ENCODE peak calls at places on chromosomes 5 and 9, in six cellular contexts. Z is HepG2, B is PC-3, S is astrocyte, R is GM23248, U is neural progenitor cell. N is an unnamed sample.
A peak's percentile ranks its signal among the peaks of the same experiment; 100 is the strongest.

GRCh38 chr5:54643679-54644078 is 126.1 kb downstream of the SNX18 start:
- DNase-seq in U (no peak), B (peak; percentile 79), Z (no peak), S (peak; percentile 84), R (peak; percentile 95), N (peak; percentile 95)

GRCh38 chr5:37663538-37663937 is 176.3 kb downstream of the GDNF start:
- DNase-seq in B (no peak), Z (no peak), R (no peak), S (no peak), U (peak; percentile 17), N (no peak)

GRCh38 chr9:123283455-123283854 is 15.1 kb upstream of the STRBP start:
- DNase-seq in U (no peak), Z (no peak), B (no peak), R (no peak), S (no peak), N (no peak)

GRCh38 chr9:19149230-19149629 is 21.9 kb upstream of the PLIN2 start:
- DNase-seq in Z (no peak), R (peak; percentile 62), S (peak; percentile 77), U (no peak), B (no peak), N (no peak)

GRCh38 chr5:77725646-77726045 is 50.5 kb downstream of the TBCA start:
- DNase-seq in B (no peak), Z (no peak), S (no peak), R (no peak), U (no peak), N (no peak)

GRCh38 chr5:59798862-59799667 is 94.5 kb downstream of the PDE4D start:
- DNase-seq in B (peak; percentile 83), U (no peak), Z (no peak), R (peak; percentile 36), S (peak; percentile 34), N (peak; percentile 69)

GRCh38 chr9:86695904-86696424 is 251.3 kb downstream of the GAS1 start:
- DNase-seq in B (no peak), R (peak; percentile 58), S (peak; percentile 23), Z (no peak), U (no peak), N (peak; percentile 26)

GRCh38 chr9:126304207-126304945 is 22.3 kb upstream of the MVB12B start:
- DNase-seq in Z (peak; percentile 25), R (no peak), U (no peak), S (no peak), B (no peak), N (no peak)

GRCh38 chr9:83024501-83025125 is 38.3 kb downstream of the RASEF start:
- DNase-seq in U (no peak), Z (no peak), R (no peak), S (peak; percentile 39), B (no peak), N (no peak)

GRCh38 chr9:95649801-95650213 is 133.0 kb upstream of the PTCH1 start:
- DNase-seq in B (no peak), U (no peak), S (peak; percentile 37), Z (no peak), R (peak; percentile 50), N (no peak)

GRCh38 chr5:69491027-69491426 is 1.6 kb upstream of the OCLN start:
- DNase-seq in S (no peak), Z (no peak), R (no peak), U (no peak), B (no peak), N (no peak)

GRCh38 chr9:117304613-117305012 is 110.2 kb downstream of the ASTN2 start:
- DNase-seq in R (no peak), B (no peak), U (no peak), S (no peak), Z (no peak), N (no peak)

GRCh38 chr5:1253456-1254105 is 28.4 kb downstream of the SLC6A18 start:
- DNase-seq in B (no peak), U (no peak), S (no peak), R (no peak), Z (no peak), N (no peak)

GRCh38 chr5:1251678-1252580 is 26.7 kb downstream of the SLC6A18 start:
- DNase-seq in R (no peak), Z (no peak), S (no peak), B (no peak), U (no peak), N (no peak)

GRCh38 chr5:1255081-1255561 is 29.9 kb downstream of the SLC6A18 start:
- DNase-seq in Z (no peak), U (no peak), R (no peak), S (no peak), B (no peak), N (no peak)

GRCh38 chr5:1252681-1253080 is 27.5 kb downstream of the SLC6A18 start:
- DNase-seq in Z (no peak), U (no peak), R (no peak), S (no peak), B (no peak), N (no peak)

GRCh38 chr5:1254196-1254595 is 29.0 kb downstream of the SLC6A18 start:
- DNase-seq in S (no peak), U (no peak), Z (no peak), R (no peak), B (no peak), N (no peak)
- H3K4me3 ChIP-seq in S (no peak overlapping the region), U (no peak overlapping the region), Z (no peak overlapping the region), R (no peak overlapping the region), B (no peak overlapping the region), N (no peak overlapping the region)

DNA sequence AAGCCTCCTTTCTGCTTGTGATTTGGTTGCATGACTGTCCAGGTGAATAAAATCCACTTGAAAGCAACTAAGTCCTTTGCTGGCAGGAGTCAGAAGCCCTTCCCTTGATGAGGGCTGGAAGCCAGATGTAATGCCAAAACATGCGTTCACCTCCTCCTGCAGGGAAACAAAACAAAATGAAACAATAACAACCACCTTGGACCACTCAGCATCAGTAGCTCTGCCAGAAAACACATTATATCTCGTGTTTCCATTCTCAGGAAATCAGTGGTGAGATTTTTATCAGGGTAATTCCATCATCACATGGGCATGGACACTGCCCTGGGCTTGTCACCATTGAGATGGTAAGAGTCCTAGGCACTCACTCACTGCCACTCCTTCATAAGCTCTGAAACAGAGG is 350.3 kb upstream of the ACTBL2 start:
- DNase-seq in S (no peak), U (no peak), B (no peak), R (no peak), Z (no peak), N (peak; percentile 86)
- H3K79me2 ChIP-seq in S (no peaks in the 10 kb centered on the region), U (no peaks in the 10 kb centered on the region), B (no peaks in the 10 kb centered on the region), R (no peaks in the 10 kb centered on the region), Z (no peaks in the 10 kb centered on the region), N (no peaks in the 10 kb centered on the region)

GRCh38 chr5:112737472-112738179 is at the start of gene APC:
- DNase-seq in U (peak; percentile 94), S (peak; percentile 86), Z (peak; percentile 54), B (no peak), R (peak; percentile 98), N (peak; percentile 81)

GRCh38 chr5:112743631-112744030 is 5.9 kb downstream of the APC start:
- DNase-seq in U (no peak), S (no peak), R (no peak), Z (no peak), B (no peak), N (no peak)

GRCh38 chr5:112738180-112738560 is 485 bp downstream of the APC start:
- DNase-seq in S (no peak), R (peak; percentile 57), B (no peak), Z (no peak), U (peak; percentile 36), N (no peak)

GRCh38 chr5:112737088-112737471 is 605 bp upstream of the APC start:
- DNase-seq in U (peak; percentile 9), Z (no peak), S (no peak), B (no peak), R (no peak), N (no peak)

DNA sequence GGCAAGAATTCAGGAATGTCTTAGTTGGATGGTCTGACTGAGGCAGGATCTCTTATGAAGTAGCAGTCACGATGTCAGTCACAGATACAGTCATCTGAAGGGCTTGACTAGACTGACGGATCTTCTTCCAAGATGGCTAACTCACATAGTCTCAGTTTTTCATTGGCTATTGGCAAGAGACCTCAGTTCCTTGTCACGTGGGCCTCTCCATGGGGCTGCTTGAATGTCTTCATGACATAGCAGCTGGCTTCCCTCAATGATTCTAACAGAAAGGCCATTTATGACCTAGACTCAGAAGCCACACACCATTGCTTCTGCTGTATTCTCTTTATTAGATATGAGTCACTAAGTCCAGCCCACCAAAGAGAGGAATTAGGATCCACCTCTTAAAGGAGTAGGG is 4.7 kb downstream of the APC start:
- DNase-seq in B (peak; percentile 26), Z (no peak), U (no peak), S (no peak), R (peak; percentile 21), N (no peak)
- H3K4me3 ChIP-seq in B (no peak overlapping the region), Z (no peak overlapping the region), U (no peak overlapping the region), S (no peak overlapping the region), R (no peak overlapping the region), N (no peak overlapping the region)

DNA sequence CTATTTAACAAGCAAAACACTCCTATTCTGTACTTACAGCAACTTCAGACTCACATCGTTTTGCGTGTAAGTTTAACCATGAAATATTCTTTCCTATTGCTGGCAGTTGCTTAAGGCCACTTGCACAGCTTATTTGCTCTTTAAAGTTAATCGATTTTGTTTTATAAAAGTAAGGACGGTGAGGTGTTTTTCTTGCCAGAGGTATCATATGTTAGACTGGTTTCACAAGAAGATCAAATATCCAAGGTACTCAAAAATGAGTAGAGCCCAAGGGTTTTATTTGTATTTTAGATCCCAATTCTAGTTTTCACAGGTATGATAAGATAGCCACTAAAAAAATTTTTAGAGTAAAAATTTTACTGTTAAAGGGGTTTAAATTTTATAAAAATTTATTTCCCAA is 16.2 kb downstream of the CLINT1 start:
- DNase-seq in R (no peak), U (no peak), S (no peak), B (peak; percentile 59), Z (no peak), N (no peak)
- H3K79me2 ChIP-seq in R (peaks cover 100% of the 10 kb centered on the region), U (peaks cover 97% of the 10 kb centered on the region), S (peaks cover 93% of the 10 kb centered on the region), B (peaks cover 91% of the 10 kb centered on the region), Z (peaks cover 41% of the 10 kb centered on the region), N (peaks cover 87% of the 10 kb centered on the region)

DNA sequence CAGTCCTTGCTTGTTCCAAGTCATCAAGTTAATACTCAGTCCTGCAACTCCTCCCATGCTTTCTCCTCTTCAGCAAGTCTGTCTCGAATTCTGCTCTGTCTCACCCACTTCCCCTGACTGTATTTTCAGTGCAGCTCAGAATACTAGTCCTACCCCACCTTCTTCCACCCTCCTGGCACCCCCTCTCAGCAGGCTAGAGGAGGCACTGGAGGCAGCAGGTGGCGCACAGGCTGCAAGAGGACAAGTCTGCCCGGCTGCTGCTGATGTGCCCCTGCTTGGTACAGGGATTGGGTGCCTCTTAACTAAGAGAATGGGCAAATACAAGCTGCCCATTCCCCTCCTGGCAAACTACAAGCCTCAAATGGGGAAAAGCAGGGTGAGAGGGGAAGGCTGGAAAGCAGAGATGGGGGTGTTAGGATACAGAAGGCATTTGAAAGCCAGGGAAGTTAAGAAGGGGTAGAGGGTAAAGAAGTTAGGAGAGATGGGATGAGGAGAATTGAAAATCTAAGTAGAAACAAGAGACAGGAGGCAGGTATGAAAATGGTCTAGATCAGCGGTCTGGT is 5.0 kb downstream of the TLN1 start:
- DNase-seq in Z (peak; percentile 35), S (peak; percentile 36), R (peak; percentile 66), U (no peak), B (peak; percentile 21), N (peak; percentile 21)
- H3K4me3 ChIP-seq in Z (no peak overlapping the region), S (peak overlapping the region; percentile 93), R (peak overlapping the region; percentile 96), U (no peak overlapping the region), B (no peak overlapping the region), N (no peak overlapping the region)

GRCh38 chr5:83396662-83397061 is 74.9 kb upstream of the VCAN start:
- DNase-seq in R (no peak), S (no peak), U (no peak), Z (no peak), B (no peak), N (no peak)
- H3K79me2 ChIP-seq in R (no peaks in the 10 kb centered on the region), S (no peaks in the 10 kb centered on the region), U (no peaks in the 10 kb centered on the region), Z (no peaks in the 10 kb centered on the region), B (no peaks in the 10 kb centered on the region), N (no peaks in the 10 kb centered on the region)